ENCODE peak calls at places on chromosomes 13 and 19, in ten cellular contexts. V is hepatocyte, W is uterus, M is aorta, O is Peyer's patch, Z is GM23248, N is PC-9, A is gastrocnemius medialis, S is psoas muscle, X is endodermal cell. B is an unnamed sample.

GRCh38 chr13:39296193-39296592 is 257.9 kb downstream of the NHLRC3 start:
- DNase-seq in V (no peak), W (no peak), M (no peak), O (no peak), Z (no peak), N (no peak), A (no peak), S (no peak), X (no peak), B (no peak)

GRCh38 chr19:53927745-53928144 is 18.7 kb downstream of the CACNG7 start:
- DNase-seq in V (peak; percentile 86), W (no peak), M (no peak), O (no peak), Z (peak; percentile 68), N (peak; percentile 69), A (no peak), S (no peak), X (peak; percentile 93), B (peak; percentile 48)

GRCh38 chr13:98026457-98026857 is 73.0 kb downstream of the IPO5 start:
- DNase-seq in V (peak; percentile 46), W (no peak), M (no peak), O (no peak), Z (peak; percentile 32), N (no peak), A (no peak), S (no peak), X (peak; percentile 71), B (no peak)

GRCh38 chr13:25062479-25062878 is 33.5 kb upstream of the PABPC3 start:
- DNase-seq in V (no peak), W (no peak), M (no peak), O (no peak), Z (no peak), N (no peak), A (no peak), S (no peak), X (no peak), B (no peak)

GRCh38 chr13:53285896-53286430 is 257.4 kb downstream of the OLFM4 start:
- DNase-seq in V (no peak), W (no peak), M (no peak), O (no peak), Z (no peak), N (no peak), A (no peak), S (no peak), X (no peak), B (no peak)

GRCh38 chr13:98285317-98285716 is 108.2 kb upstream of the RNF113B start:
- DNase-seq in V (no peak), W (no peak), M (no peak), O (no peak), Z (no peak), N (no peak), A (no peak), S (no peak), X (no peak), B (no peak)

GRCh38 chr13:35343417-35343816 is 133.1 kb downstream of the MAB21L1 start:
- DNase-seq in V (no peak), W (no peak), M (no peak), O (no peak), Z (no peak), N (no peak), A (no peak), S (no peak), X (no peak), B (no peak)

GRCh38 chr13:105565328-105565727 is 970.1 kb downstream of the EFNB2 start:
- DNase-seq in V (no peak), W (no peak), M (no peak), O (no peak), Z (no peak), N (no peak), A (no peak), S (no peak), X (no peak), B (no peak)

GRCh38 chr19:41746593-41747227 is 8.6 kb upstream of the CEACAM6 start:
- DNase-seq in V (peak; percentile 56), W (no peak), M (no peak), O (no peak), Z (peak; percentile 74), N (peak; percentile 75), A (no peak), S (no peak), X (peak; percentile 80), B (peak; percentile 7)

GRCh38 chr19:33724723-33725060 is 72.0 kb upstream of the KCTD15 start:
- DNase-seq in V (no peak), W (no peak), M (no peak), O (no peak), Z (no peak), N (no peak), A (no peak), S (no peak), X (no peak), B (no peak)

GRCh38 chr13:73411067-73411809 is 352.4 kb downstream of the KLF5 start:
- DNase-seq in V (no peak), W (no peak), M (no peak), O (no peak), Z (no peak), N (no peak), A (no peak), S (no peak), X (no peak), B (no peak)

GRCh38 chr19:40588110-40588854 is 11.6 kb downstream of the SHKBP1 start:
- DNase-seq in V (no peak), W (no peak), M (no peak), O (no peak), Z (no peak), N (no peak), A (no peak), S (no peak), X (peak; percentile 43), B (no peak)

GRCh38 chr13:51278426-51279130 is 56.4 kb downstream of the FAM124A start:
- DNase-seq in V (no peak), W (no peak), M (no peak), O (no peak), Z (no peak), N (no peak), A (no peak), S (no peak), X (no peak), B (no peak)

GRCh38 chr13:77859450-77859849 is 59.2 kb downstream of the EDNRB start:
- DNase-seq in V (no peak), W (peak; percentile 36), M (no peak), O (no peak), Z (peak; percentile 88), N (no peak), A (no peak), S (peak; percentile 50), X (no peak), B (peak; percentile 24)

GRCh38 chr19:52248256-52248655 is 21.1 kb upstream of the ZNF766 start:
- DNase-seq in V (peak; percentile 55), W (no peak), M (peak; percentile 73), O (peak; percentile 59), Z (peak; percentile 73), N (peak; percentile 40), A (peak; percentile 17), S (peak; percentile 79), X (peak; percentile 78), B (peak; percentile 38)

DNA sequence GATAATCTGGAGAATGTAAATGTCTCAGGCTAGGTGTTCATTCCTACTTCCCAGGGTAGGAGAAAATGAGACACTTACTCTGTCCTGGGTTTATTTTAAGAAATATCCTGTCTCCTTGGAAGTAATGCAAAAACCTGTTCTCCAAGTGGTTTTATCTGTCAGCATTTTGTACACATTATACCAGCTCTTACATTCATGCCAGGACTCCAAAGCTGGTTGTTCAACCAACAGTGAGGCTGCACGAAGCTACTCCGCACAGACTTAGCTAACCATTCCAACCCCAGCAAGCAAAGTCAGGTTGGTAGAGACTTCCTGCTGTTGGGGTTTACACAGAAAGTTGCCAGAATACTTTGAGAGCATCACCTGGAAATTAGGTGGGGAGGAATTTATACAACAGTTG is 55.6 kb downstream of the SLC7A1 start:
- DNase-seq in V (no peak), W (no peak), M (no peak), O (no peak), Z (no peak), N (no peak), A (no peak), S (no peak), X (no peak), B (no peak)
- H3K36me3 ChIP-seq in V (no peaks in the 10 kb centered on the region), W (no peaks in the 10 kb centered on the region), M (no peaks in the 10 kb centered on the region), O (no peaks in the 10 kb centered on the region), Z (peaks cover 19% of the 10 kb centered on the region), N (peaks cover 6% of the 10 kb centered on the region), A (no peaks in the 10 kb centered on the region), S (no peaks in the 10 kb centered on the region), X (peaks cover 9% of the 10 kb centered on the region), B (peaks cover 15% of the 10 kb centered on the region)

GRCh38 chr19:1691589-1692290 is 39.3 kb upstream of the TCF3 start:
- DNase-seq in V (no peak), W (no peak), M (no peak), O (no peak), Z (no peak), N (no peak), A (no peak), S (no peak), X (no peak), B (no peak)
- H3K27me3 ChIP-seq in V (peaks cover 40% of the 10 kb centered on the region), W (no peaks in the 10 kb centered on the region), M (no peaks in the 10 kb centered on the region), O (no peaks in the 10 kb centered on the region), Z (peaks cover 34% of the 10 kb centered on the region), N (peaks cover 42% of the 10 kb centered on the region), A (peaks cover 50% of the 10 kb centered on the region), S (no peaks in the 10 kb centered on the region), X (peaks cover 46% of the 10 kb centered on the region), B (peaks cover 67% of the 10 kb centered on the region)

DNA sequence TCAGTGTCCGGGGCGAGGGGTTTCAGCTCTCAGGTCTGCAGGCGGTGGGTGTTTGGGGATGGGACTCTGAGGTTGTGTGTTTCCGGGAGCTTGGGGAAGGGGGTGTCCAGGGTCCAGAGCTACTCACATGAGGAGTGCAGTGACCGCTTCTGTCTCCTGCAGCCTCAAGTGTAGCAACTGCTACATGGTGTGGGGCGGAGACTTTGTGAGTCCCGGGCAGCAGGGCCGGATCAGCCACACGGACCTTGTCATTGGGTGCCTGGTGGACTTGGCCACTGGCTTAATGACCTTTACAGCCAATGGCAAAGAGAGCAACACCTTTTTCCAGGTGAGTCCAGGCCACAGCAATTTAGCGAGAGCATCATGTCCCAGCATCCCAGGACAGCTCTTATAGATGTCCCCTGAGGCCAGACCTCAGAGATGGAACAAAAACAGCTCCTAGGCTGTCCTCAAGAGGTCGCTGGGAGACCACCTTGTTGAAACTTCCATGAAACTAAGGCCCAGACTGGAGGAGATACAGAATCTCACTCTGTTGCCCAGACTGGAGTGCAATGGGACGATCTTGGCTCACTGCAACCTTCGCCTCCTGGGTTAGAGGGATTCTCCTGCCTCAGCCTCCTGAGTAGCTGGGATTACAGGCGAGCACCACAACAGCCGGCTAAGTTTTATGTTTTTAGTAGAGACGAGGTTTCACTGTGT is 44.9 kb downstream of the RYR1 start:
- DNase-seq in V (no peak), W (no peak), M (no peak), O (no peak), Z (peak; percentile 18), N (no peak), A (no peak), S (no peak), X (peak; percentile 84), B (no peak)
- H3K27ac ChIP-seq in V (no peak overlapping the region), W (no peak overlapping the region), M (no peak overlapping the region), O (no peak overlapping the region), Z (no peak overlapping the region), N (no peak overlapping the region), A (no peak overlapping the region), S (no peak overlapping the region), X (no peak overlapping the region), B (no peak overlapping the region)

DNA sequence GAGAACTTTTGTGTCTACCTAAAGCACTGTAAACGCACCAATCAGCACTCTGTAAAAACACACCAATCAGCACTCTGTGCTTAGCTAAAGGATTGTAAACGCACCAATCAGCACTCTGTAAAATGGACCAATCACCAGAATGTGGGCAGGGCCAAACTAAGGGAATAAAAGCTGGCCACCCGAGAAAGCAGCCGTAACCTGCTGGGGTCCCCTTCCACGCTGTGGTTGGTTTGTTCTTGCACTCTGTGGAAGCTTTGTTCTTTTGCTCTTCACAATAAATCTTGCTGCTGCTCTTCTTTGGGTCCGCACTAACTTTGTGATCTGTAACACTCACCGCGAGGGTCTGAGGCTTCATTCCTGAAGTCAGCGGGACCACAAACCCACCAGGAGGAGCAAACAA is 37.2 kb downstream of the LIG4 start:
- DNase-seq in V (no peak), W (no peak), M (no peak), O (no peak), Z (no peak), N (no peak), A (no peak), S (no peak), X (no peak), B (no peak)
- H3K36me3 ChIP-seq in V (no peaks in the 10 kb centered on the region), W (no peaks in the 10 kb centered on the region), M (no peaks in the 10 kb centered on the region), O (no peaks in the 10 kb centered on the region), Z (no peaks in the 10 kb centered on the region), N (no peaks in the 10 kb centered on the region), A (no peaks in the 10 kb centered on the region), S (no peaks in the 10 kb centered on the region), X (no peaks in the 10 kb centered on the region), B (no peaks in the 10 kb centered on the region)

B was measured in heart right ventricle.